ENCODE peak calls at places on chromosomes 13 and 19, in seven cellular contexts. One of them, this sample, is unnamed.

GRCh38 chr19:18741124-18741493 is 50.0 kb downstream of the COMP start:
- DNase-seq in heart left ventricle: no peak
- DNase-seq in fibroblast of pulmonary artery: no peak
- DNase-seq in A549: no peak
- DNase-seq in body of pancreas: peak
- DNase-seq in GM10248: no peak
- DNase-seq in fibroblast of the aortic adventitia: no peak
- DNase-seq in this sample: no peak

GRCh38 chr13:99758465-99759162 is 213.0 kb downstream of the ZIC5 start:
- DNase-seq in heart left ventricle: no peak
- DNase-seq in fibroblast of pulmonary artery: no peak
- DNase-seq in A549: no peak
- DNase-seq in body of pancreas: no peak
- DNase-seq in GM10248: no peak
- DNase-seq in fibroblast of the aortic adventitia: no peak
- DNase-seq in this sample: no peak

GRCh38 chr13:31394491-31394890 is 194.7 kb downstream of the B3GLCT start:
- DNase-seq in heart left ventricle: no peak
- DNase-seq in fibroblast of pulmonary artery: no peak
- DNase-seq in A549: no peak
- DNase-seq in body of pancreas: no peak
- DNase-seq in GM10248: no peak
- DNase-seq in fibroblast of the aortic adventitia: no peak
- DNase-seq in this sample: no peak

GRCh38 chr13:46962286-46962941 is 65.6 kb upstream of the HTR2A start:
- DNase-seq in heart left ventricle: no peak
- DNase-seq in fibroblast of pulmonary artery: peak
- DNase-seq in A549: no peak
- DNase-seq in body of pancreas: no peak
- DNase-seq in GM10248: peak
- DNase-seq in fibroblast of the aortic adventitia: peak
- DNase-seq in this sample: no peak

GRCh38 chr13:37618554-37618953 is 20.0 kb upstream of the POSTN start:
- DNase-seq in heart left ventricle: no peak
- DNase-seq in fibroblast of pulmonary artery: peak
- DNase-seq in A549: no peak
- DNase-seq in body of pancreas: no peak
- DNase-seq in GM10248: no peak
- DNase-seq in fibroblast of the aortic adventitia: peak
- DNase-seq in this sample: no peak

GRCh38 chr19:36061367-36061766 is 6.7 kb downstream of the WDR62 start:
- DNase-seq in heart left ventricle: no peak
- DNase-seq in fibroblast of pulmonary artery: no peak
- DNase-seq in A549: no peak
- DNase-seq in body of pancreas: no peak
- DNase-seq in GM10248: no peak
- DNase-seq in fibroblast of the aortic adventitia: no peak
- DNase-seq in this sample: no peak

GRCh38 chr19:17553256-17553655 is 2.2 kb upstream of the COLGALT1 start:
- DNase-seq in heart left ventricle: peak
- DNase-seq in fibroblast of pulmonary artery: peak
- DNase-seq in A549: no peak
- DNase-seq in body of pancreas: peak
- DNase-seq in GM10248: no peak
- DNase-seq in fibroblast of the aortic adventitia: peak
- DNase-seq in this sample: no peak

GRCh38 chr13:41019027-41019487 is at the start of gene ELF1:
- DNase-seq in heart left ventricle: peak
- DNase-seq in fibroblast of pulmonary artery: peak
- DNase-seq in A549: peak
- DNase-seq in body of pancreas: peak
- DNase-seq in GM10248: peak
- DNase-seq in fibroblast of the aortic adventitia: peak
- DNase-seq in this sample: peak

GRCh38 chr13:29763426-29764180 is 86.8 kb downstream of the UBL3 start:
- DNase-seq in heart left ventricle: no peak
- DNase-seq in fibroblast of pulmonary artery: no peak
- DNase-seq in A549: no peak
- DNase-seq in body of pancreas: no peak
- DNase-seq in GM10248: no peak
- DNase-seq in fibroblast of the aortic adventitia: no peak
- DNase-seq in this sample: no peak

GRCh38 chr19:28960586-28960985 is 252.4 kb downstream of the UQCRFS1 start:
- DNase-seq in heart left ventricle: no peak
- DNase-seq in fibroblast of pulmonary artery: no peak
- DNase-seq in A549: no peak
- DNase-seq in body of pancreas: no peak
- DNase-seq in GM10248: no peak
- DNase-seq in fibroblast of the aortic adventitia: peak
- DNase-seq in this sample: peak

GRCh38 chr13:39597828-39598227 is 5.2 kb downstream of the LHFPL6 start:
- DNase-seq in heart left ventricle: no peak
- DNase-seq in fibroblast of pulmonary artery: peak
- DNase-seq in A549: no peak
- DNase-seq in body of pancreas: no peak
- DNase-seq in GM10248: no peak
- DNase-seq in fibroblast of the aortic adventitia: peak
- DNase-seq in this sample: no peak

GRCh38 chr19:4909897-4910593 is 744 bp downstream of the UHRF1 start:
- DNase-seq in heart left ventricle: peak
- DNase-seq in fibroblast of pulmonary artery: peak
- DNase-seq in A549: peak
- DNase-seq in body of pancreas: peak
- DNase-seq in GM10248: peak
- DNase-seq in fibroblast of the aortic adventitia: peak
- DNase-seq in this sample: peak
- TF ChIP-seq CTCF in heart left ventricle: no peak
- TF ChIP-seq CTCF in fibroblast of pulmonary artery: no peak
- TF ChIP-seq CTCF in A549: no peak
- TF ChIP-seq CTCF in body of pancreas: no peak
- TF ChIP-seq CTCF in GM10248: no peak
- TF ChIP-seq CTCF in fibroblast of the aortic adventitia: no peak
- TF ChIP-seq CTCF in this sample: no peak

GRCh38 chr19:48085077-48085476 is 25.5 kb downstream of the PLA2G4C start:
- DNase-seq in heart left ventricle: no peak
- DNase-seq in fibroblast of pulmonary artery: no peak
- DNase-seq in A549: no peak
- DNase-seq in body of pancreas: no peak
- DNase-seq in GM10248: no peak
- DNase-seq in fibroblast of the aortic adventitia: no peak
- DNase-seq in this sample: no peak

GRCh38 chr19:48090281-48090802 is 20.3 kb downstream of the PLA2G4C start:
- DNase-seq in heart left ventricle: no peak
- DNase-seq in fibroblast of pulmonary artery: no peak
- DNase-seq in A549: no peak
- DNase-seq in body of pancreas: no peak
- DNase-seq in GM10248: no peak
- DNase-seq in fibroblast of the aortic adventitia: no peak
- DNase-seq in this sample: no peak

GRCh38 chr19:48085904-48086864 is 24.4 kb downstream of the PLA2G4C start:
- DNase-seq in heart left ventricle: no peak
- DNase-seq in fibroblast of pulmonary artery: no peak
- DNase-seq in A549: no peak
- DNase-seq in body of pancreas: no peak
- DNase-seq in GM10248: no peak
- DNase-seq in fibroblast of the aortic adventitia: no peak
- DNase-seq in this sample: no peak
- TF ChIP-seq CTCF in heart left ventricle: no peak
- TF ChIP-seq CTCF in fibroblast of pulmonary artery: no peak
- TF ChIP-seq CTCF in A549: no peak
- TF ChIP-seq CTCF in body of pancreas: no peak
- TF ChIP-seq CTCF in GM10248: no peak
- TF ChIP-seq CTCF in fibroblast of the aortic adventitia: no peak
- TF ChIP-seq CTCF in this sample: no peak

DNA sequence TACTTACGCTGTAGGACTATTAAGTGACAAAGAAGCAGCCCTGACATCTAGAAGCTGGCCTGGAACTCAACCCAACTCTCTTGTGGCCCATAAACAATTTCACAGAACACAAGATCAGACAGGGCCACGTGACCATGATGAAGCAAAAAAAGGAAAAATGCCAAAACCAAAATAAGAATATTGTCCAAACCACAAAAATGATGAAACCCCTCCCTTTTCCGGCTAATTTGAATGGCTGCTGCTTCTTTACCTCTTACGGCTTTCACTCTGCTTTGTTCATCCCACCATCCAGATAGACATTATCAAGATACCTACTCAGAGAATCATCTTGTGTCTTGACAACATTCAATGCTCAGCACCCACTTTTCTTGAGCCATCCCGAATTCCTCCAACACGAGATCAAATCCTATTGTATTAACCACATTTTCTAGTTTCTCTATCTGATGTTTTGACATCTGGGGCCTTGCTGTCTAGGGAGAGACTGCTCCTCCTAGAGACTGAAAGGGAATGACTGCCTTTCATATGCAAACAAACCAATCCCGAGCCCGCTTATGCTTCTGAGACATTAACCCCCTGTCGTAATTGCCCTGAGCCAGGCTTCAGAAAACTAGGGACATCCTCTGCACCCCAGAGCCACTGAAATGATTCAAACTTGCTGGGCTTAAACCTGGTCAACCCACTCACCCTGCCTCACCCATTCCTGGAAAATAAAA is 186.3 kb downstream of the TDRD3 start:
- DNase-seq in heart left ventricle: no peak
- DNase-seq in fibroblast of pulmonary artery: peak
- DNase-seq in A549: no peak
- DNase-seq in body of pancreas: no peak
- DNase-seq in GM10248: no peak
- DNase-seq in fibroblast of the aortic adventitia: peak
- DNase-seq in this sample: no peak
- TF ChIP-seq CTCF in heart left ventricle: no peak
- TF ChIP-seq CTCF in fibroblast of pulmonary artery: peak
- TF ChIP-seq CTCF in A549: no peak
- TF ChIP-seq CTCF in body of pancreas: no peak
- TF ChIP-seq CTCF in GM10248: no peak
- TF ChIP-seq CTCF in fibroblast of the aortic adventitia: peak
- TF ChIP-seq CTCF in this sample: no peak

DNA sequence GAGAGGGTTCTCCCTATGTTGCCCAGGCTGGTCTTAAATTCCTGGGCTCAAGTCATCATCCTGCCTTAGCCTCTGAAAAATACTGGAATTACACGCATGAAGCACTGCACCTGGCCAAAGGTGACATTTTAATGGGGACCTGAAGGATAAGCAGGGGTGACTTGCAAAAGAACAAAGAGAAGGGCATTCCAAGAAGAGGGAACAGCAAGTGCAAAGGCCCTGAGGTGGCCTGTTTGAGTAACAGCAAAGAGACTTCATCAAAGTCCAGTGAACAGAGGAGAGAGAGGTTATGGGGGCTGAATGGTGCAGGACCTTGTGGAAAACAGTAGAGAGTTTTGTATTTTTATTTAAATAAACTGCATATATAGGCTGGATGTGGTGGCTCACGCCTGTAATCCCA is 4.1 kb downstream of the CA11 start:
- DNase-seq in heart left ventricle: no peak
- DNase-seq in fibroblast of pulmonary artery: no peak
- DNase-seq in A549: no peak
- DNase-seq in body of pancreas: no peak
- DNase-seq in GM10248: no peak
- DNase-seq in fibroblast of the aortic adventitia: no peak
- DNase-seq in this sample: no peak
- TF ChIP-seq CTCF in heart left ventricle: no peak
- TF ChIP-seq CTCF in fibroblast of pulmonary artery: no peak
- TF ChIP-seq CTCF in A549: no peak
- TF ChIP-seq CTCF in body of pancreas: no peak
- TF ChIP-seq CTCF in GM10248: no peak
- TF ChIP-seq CTCF in fibroblast of the aortic adventitia: no peak
- TF ChIP-seq CTCF in this sample: no peak

DNA sequence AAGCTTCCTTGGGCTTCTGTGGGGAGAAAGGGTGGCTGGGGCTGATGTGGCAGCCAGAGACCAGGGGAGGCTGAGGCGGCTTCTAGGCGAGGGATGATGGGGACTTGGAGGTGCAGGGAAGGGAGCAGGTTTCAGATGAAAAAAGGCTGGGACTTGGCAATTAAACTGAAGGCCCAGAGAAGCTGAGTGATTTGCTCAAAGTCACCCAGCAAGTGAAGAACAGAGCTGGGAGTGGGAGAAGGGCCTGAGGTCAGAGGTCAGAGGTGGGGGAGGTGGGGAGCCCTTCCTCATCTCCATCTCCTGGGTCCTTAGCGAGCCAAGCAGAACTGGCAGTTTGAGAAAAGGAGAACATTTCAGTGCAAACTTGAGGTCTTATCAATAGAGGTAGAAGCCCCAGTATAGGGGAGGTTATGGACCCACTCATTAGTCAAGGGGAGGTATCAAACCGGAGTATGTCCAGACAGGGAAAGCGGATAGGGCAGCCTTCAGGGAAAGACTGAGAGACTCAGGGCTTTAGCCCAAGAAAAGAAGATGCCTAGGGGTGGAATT is 49.6 kb upstream of the NFIC start:
- DNase-seq in heart left ventricle: no peak
- DNase-seq in fibroblast of pulmonary artery: no peak
- DNase-seq in A549: no peak
- DNase-seq in body of pancreas: no peak
- DNase-seq in GM10248: no peak
- DNase-seq in fibroblast of the aortic adventitia: no peak
- DNase-seq in this sample: no peak
- TF ChIP-seq CTCF in heart left ventricle: no peak
- TF ChIP-seq CTCF in fibroblast of pulmonary artery: no peak
- TF ChIP-seq CTCF in A549: no peak
- TF ChIP-seq CTCF in body of pancreas: no peak
- TF ChIP-seq CTCF in GM10248: no peak
- TF ChIP-seq CTCF in fibroblast of the aortic adventitia: no peak
- TF ChIP-seq CTCF in this sample: no peak

GRCh38 chr13:62294210-62294609 is 878.6 kb upstream of the PCDH20 start:
- DNase-seq in heart left ventricle: no peak
- DNase-seq in fibroblast of pulmonary artery: peak
- DNase-seq in A549: no peak
- DNase-seq in body of pancreas: no peak
- DNase-seq in GM10248: no peak
- DNase-seq in fibroblast of the aortic adventitia: no peak
- DNase-seq in this sample: no peak
- TF ChIP-seq CTCF in heart left ventricle: no peak
- TF ChIP-seq CTCF in fibroblast of pulmonary artery: no peak
- TF ChIP-seq CTCF in A549: no peak
- TF ChIP-seq CTCF in body of pancreas: no peak
- TF ChIP-seq CTCF in GM10248: no peak
- TF ChIP-seq CTCF in fibroblast of the aortic adventitia: no peak
- TF ChIP-seq CTCF in this sample: no peak

DNA sequence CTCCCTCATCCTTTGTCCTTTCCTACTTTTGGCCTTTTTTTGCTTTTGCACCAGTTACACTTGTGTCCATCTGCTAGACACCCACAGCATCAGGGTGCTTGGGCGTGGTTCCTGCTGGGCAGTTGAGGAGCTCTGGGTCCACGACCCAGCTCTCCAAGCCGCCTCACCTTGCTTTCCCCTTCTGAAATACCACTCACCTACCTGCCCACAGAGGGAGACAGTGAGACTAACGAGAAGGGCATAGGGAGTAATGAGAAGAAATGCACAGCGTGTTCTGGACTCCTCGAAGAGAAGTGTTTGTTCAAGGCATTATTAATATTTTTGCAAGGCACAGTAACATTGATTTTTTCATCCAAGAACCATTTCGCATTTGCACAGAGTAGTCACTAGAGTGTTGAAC is 92.9 kb downstream of the DNAJC15 start:
- DNase-seq in heart left ventricle: no peak
- DNase-seq in fibroblast of pulmonary artery: no peak
- DNase-seq in A549: peak
- DNase-seq in body of pancreas: no peak
- DNase-seq in GM10248: no peak
- DNase-seq in fibroblast of the aortic adventitia: no peak
- DNase-seq in this sample: no peak
- TF ChIP-seq CTCF in heart left ventricle: no peak
- TF ChIP-seq CTCF in fibroblast of pulmonary artery: no peak
- TF ChIP-seq CTCF in A549: no peak
- TF ChIP-seq CTCF in body of pancreas: no peak
- TF ChIP-seq CTCF in GM10248: no peak
- TF ChIP-seq CTCF in fibroblast of the aortic adventitia: no peak
- TF ChIP-seq CTCF in this sample: no peak